ENCODE peak calls at places on chromosomes 7 and 10, in four cellular contexts. W is mesendoderm, R is H1, A is H9. Y is an unnamed sample.

GRCh38 chr7:109206196-109206595 is 636.5 kb downstream of the DNAJB9 start:
- DNase-seq in A (no peak), R (no peak), W (peak; percentile 2), Y (no peak)

GRCh38 chr10:104117839-104118323 is 4.1 kb upstream of the SFR1 start:
- DNase-seq in A (no peak), R (no peak), W (no peak), Y (peak; percentile 43)

GRCh38 chr7:95205821-95206220 is 118.5 kb downstream of the PON1 start:
- DNase-seq in R (no peak), W (no peak), A (no peak), Y (peak; percentile 59)

GRCh38 chr7:91569702-91570457 is 305.6 kb downstream of the FZD1 start:
- DNase-seq in R (no peak), W (no peak), A (no peak), Y (no peak)

GRCh38 chr10:44983895-44984278 is 5.3 kb upstream of the DEPP1 start:
- DNase-seq in R (no peak), A (no peak), W (no peak), Y (no peak)

GRCh38 chr10:43849551-43849950 is 200.9 kb upstream of the ZNF32 start:
- DNase-seq in W (no peak), A (no peak), R (no peak), Y (no peak)

GRCh38 chr7:2654059-2654458 is 22.3 kb downstream of the TTYH3 start:
- DNase-seq in R (no peak), A (no peak), W (no peak), Y (no peak)

GRCh38 chr7:101170617-101171441 is 5.5 kb upstream of the VGF start:
- DNase-seq in R (no peak), A (peak; percentile 30), W (peak; percentile 1), Y (no peak)

GRCh38 chr10:5871596-5871995 is 18.1 kb downstream of the ANKRD16 start:
- DNase-seq in R (no peak), W (no peak), A (no peak), Y (peak; percentile 77)

GRCh38 chr7:24881622-24882021 is 98.4 kb downstream of the OSBPL3 start:
- DNase-seq in W (peak; percentile 56), A (peak; percentile 41), R (no peak), Y (no peak)

GRCh38 chr7:47516985-47517590 is 64.8 kb downstream of the TNS3 start:
- DNase-seq in A (no peak), R (no peak), W (no peak), Y (no peak)

GRCh38 chr10:44333511-44333910 is 51.4 kb downstream of the CXCL12 start:
- DNase-seq in W (no peak), A (no peak), R (no peak), Y (no peak)

GRCh38 chr10:119401671-119402395 is 140.7 kb downstream of the RGS10 start:
- DNase-seq in A (no peak), W (peak; percentile 63), R (no peak), Y (peak; percentile 100)

GRCh38 chr10:60338002-60338564 is 51.6 kb downstream of the ANK3 start:
- DNase-seq in A (no peak), W (no peak), R (no peak), Y (no peak)

GRCh38 chr7:26278769-26279168 is 12.9 kb upstream of the SNX10 start:
- DNase-seq in R (no peak), W (no peak), A (no peak), Y (no peak)
- H4K5ac ChIP-seq in R (no peak overlapping the region), W (no peak overlapping the region), A (no peak overlapping the region), Y (no peak overlapping the region)

DNA sequence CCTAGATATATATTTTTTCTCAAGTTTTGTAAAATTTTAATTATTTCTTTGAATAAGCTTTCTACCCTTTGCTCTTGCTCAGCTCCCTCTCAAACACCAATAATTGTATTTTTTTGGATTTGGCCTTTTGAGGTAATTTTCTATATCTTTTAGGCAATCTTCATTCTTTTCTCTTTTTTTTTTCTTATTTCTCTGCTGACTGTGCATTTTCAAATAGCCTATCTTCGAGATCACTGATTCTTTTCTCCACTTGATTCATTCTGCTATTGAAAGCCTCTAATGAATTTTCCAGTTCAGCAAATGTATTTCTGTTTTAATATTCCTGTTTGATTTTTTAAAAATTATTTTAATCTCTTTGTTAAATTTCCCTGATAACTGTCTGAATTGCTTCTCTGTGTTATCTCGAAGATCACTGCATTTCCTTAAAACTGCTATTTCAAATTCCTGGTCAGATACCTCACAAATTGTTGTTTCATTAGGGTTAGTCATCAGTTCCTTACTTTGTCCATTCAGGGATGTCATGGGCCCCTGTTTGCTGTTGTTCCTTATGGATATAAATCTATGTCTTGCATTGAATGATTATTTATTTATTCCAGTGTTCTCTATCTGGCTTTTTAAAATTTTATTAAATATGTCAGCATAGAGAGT is 100.1 kb upstream of the UNC5B start:
- DNase-seq in R (no peak), W (no peak), A (no peak), Y (no peak)
- H4K5ac ChIP-seq in R (no peak overlapping the region), W (no peak overlapping the region), A (no peak overlapping the region), Y (no peak overlapping the region)

GRCh38 chr7:45915606-45916005 is 5.5 kb downstream of the IGFBP3 start:
- DNase-seq in W (no peak), R (no peak), A (no peak), Y (peak; percentile 51)
- H4K5ac ChIP-seq in W (no peak overlapping the region), R (no peak overlapping the region), A (no peak overlapping the region), Y (no peak overlapping the region)

GRCh38 chr10:102549549-102549948 is 45.8 kb downstream of the SUFU start:
- DNase-seq in W (no peak), A (no peak), R (no peak), Y (no peak)
- H4K5ac ChIP-seq in W (no peak overlapping the region), A (no peak overlapping the region), R (no peak overlapping the region), Y (no peak overlapping the region)

DNA sequence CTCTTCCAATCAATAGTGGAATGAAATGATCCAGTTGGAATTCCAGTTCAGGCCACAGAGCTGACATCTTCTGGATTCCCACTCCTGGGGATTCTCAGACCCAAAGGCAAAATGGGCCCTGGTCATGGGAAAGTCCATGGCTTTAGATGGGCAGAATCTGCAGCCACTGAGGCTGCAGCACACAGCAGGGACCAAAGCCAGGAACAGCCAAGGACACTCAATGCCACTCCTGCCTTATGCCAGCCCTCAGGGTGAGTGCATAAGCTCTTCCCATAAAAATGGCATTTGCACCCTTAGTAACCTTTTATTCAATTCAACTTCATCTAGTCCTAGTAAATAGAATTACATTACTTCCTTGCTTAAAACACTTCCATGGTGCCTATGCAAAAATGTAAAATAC is 274.4 kb downstream of the KCNMA1 start:
- DNase-seq in R (no peak), W (no peak), A (no peak), Y (no peak)
- H4K5ac ChIP-seq in R (no peak overlapping the region), W (no peak overlapping the region), A (no peak overlapping the region), Y (no peak overlapping the region)

DNA sequence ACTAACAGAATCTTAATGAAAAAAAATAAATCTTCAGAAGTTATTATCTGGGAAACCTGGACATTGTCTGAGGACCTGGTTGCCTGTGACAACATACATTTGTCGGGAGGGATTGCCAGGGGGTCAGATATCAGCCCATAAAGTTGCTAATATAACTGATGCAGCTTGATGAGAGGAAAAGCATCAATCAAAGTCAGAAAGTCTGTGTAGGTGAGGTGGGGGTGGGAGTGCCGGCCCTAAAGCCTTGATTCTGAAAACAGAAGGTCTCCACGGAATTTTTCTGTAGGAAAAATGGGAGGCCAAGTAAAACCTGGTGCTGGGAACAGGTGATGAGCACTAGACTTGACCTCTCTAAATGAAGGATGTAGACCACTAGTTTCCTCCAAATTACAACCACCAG is 281.8 kb downstream of the FGFR2 start:
- DNase-seq in A (no peak), W (no peak), R (no peak), Y (no peak)
- H4K5ac ChIP-seq in A (no peak overlapping the region), W (no peak overlapping the region), R (no peak overlapping the region), Y (no peak overlapping the region)

GRCh38 chr10:49111320-49111698 is 4.0 kb downstream of the VSTM4 start:
- DNase-seq in R (no peak), A (no peak), W (no peak), Y (no peak)

GRCh38 chr10:49110684-49111319 is 4.5 kb downstream of the VSTM4 start:
- DNase-seq in R (peak; percentile 33), A (no peak), W (no peak), Y (no peak)

GRCh38 chr10:49112851-49113250 is 2.5 kb downstream of the VSTM4 start:
- DNase-seq in W (no peak), A (no peak), R (peak; percentile 7), Y (no peak)

GRCh38 chr10:49113741-49114141 is 1.6 kb downstream of the VSTM4 start:
- DNase-seq in W (no peak), A (peak; percentile 15), R (peak; percentile 27), Y (peak; percentile 47)

GRCh38 chr10:49112098-49112497 is 3.2 kb downstream of the VSTM4 start:
- DNase-seq in W (no peak), A (no peak), R (peak; percentile 20), Y (no peak)
- H4K5ac ChIP-seq in W (no peak overlapping the region), A (no peak overlapping the region), R (no peak overlapping the region), Y (no peak overlapping the region)

Y was measured in IMR-90.